ENCODE peak calls at places on chromosomes 5 and 9, in seven cellular contexts. O, C, T, K, I, B and P are unnamed samples.

GRCh38 chr5:171750316-171750788 is 35.3 kb upstream of the SMIM23 start:
- DNase-seq in O (no peak), B (peak; percentile 63), T (peak; percentile 59), C (peak; percentile 60), K (peak; percentile 25), I (no peak), P (no peak)

GRCh38 chr5:81718300-81718699 is 32.6 kb downstream of the SSBP2 start:
- DNase-seq in I (no peak), B (no peak), O (no peak), T (no peak), K (no peak), C (no peak), P (no peak)

GRCh38 chr9:105500108-105500766 is 52.4 kb downstream of the FSD1L start:
- DNase-seq in I (no peak), K (no peak), B (no peak), O (no peak), T (no peak), C (peak; percentile 59), P (no peak)

GRCh38 chr5:148979104-148979723 is 83.6 kb downstream of the SH3TC2 start:
- DNase-seq in K (no peak), B (no peak), I (no peak), O (no peak), T (peak; percentile 45), C (no peak), P (no peak)

GRCh38 chr9:86687788-86688187 is 259.5 kb downstream of the GAS1 start:
- DNase-seq in C (no peak), T (no peak), K (no peak), I (no peak), B (no peak), O (no peak), P (no peak)

GRCh38 chr9:93245437-93245970 is 61.6 kb downstream of the WNK2 start:
- DNase-seq in T (no peak), K (no peak), B (no peak), C (no peak), I (no peak), O (no peak), P (no peak)

GRCh38 chr5:71836084-71836483 is 117.0 kb downstream of the CARTPT start:
- DNase-seq in K (no peak), O (no peak), C (peak; percentile 44), B (no peak), T (no peak), I (no peak), P (no peak)

GRCh38 chr5:149464796-149465489 is 85.9 kb upstream of the IL17B start:
- DNase-seq in C (peak; percentile 78), O (no peak), K (no peak), B (no peak), T (peak; percentile 58), I (no peak), P (no peak)

GRCh38 chr9:120925535-120926396 is 830 bp downstream of the TRAF1 start:
- DNase-seq in I (peak; percentile 76), C (peak; percentile 94), T (no peak), O (no peak), K (peak; percentile 92), B (no peak), P (peak; percentile 68)

GRCh38 chr5:57650360-57651069 is 167.9 kb upstream of the ACTBL2 start:
- DNase-seq in K (peak; percentile 30), T (no peak), O (peak; percentile 17), I (peak; percentile 7), B (peak; percentile 49), C (peak; percentile 74), P (peak; percentile 27)

GRCh38 chr9:133566817-133567216 is 32.3 kb downstream of the ADAMTSL2 start:
- DNase-seq in C (no peak), T (no peak), B (no peak), K (no peak), I (no peak), O (no peak), P (no peak)

GRCh38 chr5:157343842-157344790 is 78.2 kb downstream of the CYFIP2 start:
- DNase-seq in O (no peak), C (no peak), I (no peak), T (no peak), K (peak; percentile 53), B (no peak), P (no peak)

GRCh38 chr5:147578228-147579024 is 68.6 kb upstream of the DPYSL3 start:
- DNase-seq in C (peak; percentile 77), T (no peak), B (no peak), K (no peak), I (no peak), O (no peak), P (no peak)

GRCh38 chr5:85293139-85293785 is 908.6 kb upstream of the EDIL3 start:
- DNase-seq in C (peak; percentile 27), O (no peak), I (no peak), K (no peak), B (no peak), T (no peak), P (no peak)

GRCh38 chr5:116409591-116410296 is 164.9 kb downstream of the SEMA6A start:
- DNase-seq in I (no peak), K (no peak), O (no peak), T (no peak), C (no peak), B (no peak), P (no peak)

GRCh38 chr9:100308965-100309564 is 43.7 kb downstream of the TEX10 start:
- DNase-seq in K (no peak), T (no peak), I (no peak), O (no peak), B (no peak), C (peak; percentile 10), P (no peak)

GRCh38 chr9:93940951-93941350 is 14.2 kb downstream of the BARX1 start:
- DNase-seq in I (no peak), T (no peak), O (no peak), B (no peak), K (no peak), C (no peak), P (no peak)

GRCh38 chr5:43313854-43314457 is 744 bp upstream of the HMGCS1 start:
- DNase-seq in K (peak; percentile 39), C (no peak), B (no peak), I (no peak), T (no peak), O (no peak), P (no peak)

GRCh38 chr5:83718936-83719495 is 1.6 kb downstream of the HAPLN1 start:
- DNase-seq in K (no peak), T (no peak), O (no peak), B (no peak), C (no peak), I (no peak), P (no peak)

GRCh38 chr5:38463634-38464521 is 92.6 kb downstream of the LIFR start:
- DNase-seq in I (peak; percentile 60), B (no peak), C (peak; percentile 93), K (no peak), T (no peak), O (no peak), P (no peak)

GRCh38 chr9:35835216-35835604 is 6.2 kb downstream of the TMEM8B start:
- DNase-seq in T (no peak), K (peak; percentile 42), O (no peak), I (no peak), B (peak; percentile 52), C (no peak), P (peak; percentile 41)

GRCh38 chr5:40754381-40755092 is 1.2 kb downstream of the TTC33 start:
- DNase-seq in B (no peak), T (no peak), K (no peak), C (peak; percentile 64), O (no peak), I (no peak), P (no peak)